ENCODE peak calls at places on chromosome 21, in ten cellular contexts. One of them, this sample, is unnamed.
A peak's percentile ranks its signal among the peaks of the same experiment; 100 is the strongest.

GRCh38 chr21:35254752-35255138 is 205.6 kb upstream of the RUNX1 start:
- DNase-seq in neuronal stem cell: no peak
- DNase-seq in mesenchymal stem cell: no peak
- DNase-seq in left lung: no peak
- DNase-seq in spleen: no peak
- DNase-seq in tibial artery: no peak
- DNase-seq in CD4-positive, CD25-positive, alpha-beta regulatory T cell: no peak
- DNase-seq in right atrium auricular region: no peak
- DNase-seq in mesendoderm: no peak
- DNase-seq in neural progenitor cell: no peak
- DNase-seq in this sample: no peak

GRCh38 chr21:35226960-35227741 is 178.0 kb upstream of the RUNX1 start:
- DNase-seq in neuronal stem cell: no peak
- DNase-seq in mesenchymal stem cell: no peak
- DNase-seq in left lung: no peak
- DNase-seq in spleen: no peak
- DNase-seq in tibial artery: no peak
- DNase-seq in CD4-positive, CD25-positive, alpha-beta regulatory T cell: peak; percentile 76
- DNase-seq in right atrium auricular region: no peak
- DNase-seq in mesendoderm: no peak
- DNase-seq in neural progenitor cell: no peak
- DNase-seq in this sample: no peak

GRCh38 chr21:27024316-27024715 is 57.4 kb upstream of the ADAMTS5 start:
- DNase-seq in neuronal stem cell: no peak
- DNase-seq in mesenchymal stem cell: peak; percentile 14
- DNase-seq in left lung: no peak
- DNase-seq in spleen: no peak
- DNase-seq in tibial artery: no peak
- DNase-seq in CD4-positive, CD25-positive, alpha-beta regulatory T cell: no peak
- DNase-seq in right atrium auricular region: no peak
- DNase-seq in mesendoderm: peak; percentile 56
- DNase-seq in neural progenitor cell: no peak
- DNase-seq in this sample: no peak

GRCh38 chr21:26804895-26805609 is 40.2 kb downstream of the ADAMTS1 start:
- DNase-seq in neuronal stem cell: no peak
- DNase-seq in mesenchymal stem cell: no peak
- DNase-seq in left lung: no peak
- DNase-seq in spleen: no peak
- DNase-seq in tibial artery: no peak
- DNase-seq in CD4-positive, CD25-positive, alpha-beta regulatory T cell: no peak
- DNase-seq in right atrium auricular region: no peak
- DNase-seq in mesendoderm: no peak
- DNase-seq in neural progenitor cell: no peak
- DNase-seq in this sample: no peak

GRCh38 chr21:24840287-24840686 is 767.0 kb downstream of the MRPL39 start:
- DNase-seq in neuronal stem cell: no peak
- DNase-seq in mesenchymal stem cell: no peak
- DNase-seq in left lung: peak; percentile 70
- DNase-seq in spleen: peak; percentile 65
- DNase-seq in tibial artery: no peak
- DNase-seq in CD4-positive, CD25-positive, alpha-beta regulatory T cell: no peak
- DNase-seq in right atrium auricular region: no peak
- DNase-seq in mesendoderm: no peak
- DNase-seq in neural progenitor cell: no peak
- DNase-seq in this sample: peak; percentile 18

GRCh38 chr21:18023099-18023498 is 203.9 kb upstream of the C21orf91 start:
- DNase-seq in neuronal stem cell: no peak
- DNase-seq in mesenchymal stem cell: no peak
- DNase-seq in left lung: no peak
- DNase-seq in spleen: no peak
- DNase-seq in tibial artery: no peak
- DNase-seq in CD4-positive, CD25-positive, alpha-beta regulatory T cell: no peak
- DNase-seq in right atrium auricular region: no peak
- DNase-seq in mesendoderm: peak; percentile 24
- DNase-seq in neural progenitor cell: peak; percentile 47
- DNase-seq in this sample: peak; percentile 16

GRCh38 chr21:30044447-30045064 is 104.8 kb upstream of the GRIK1 start:
- DNase-seq in neuronal stem cell: peak; percentile 14
- DNase-seq in mesenchymal stem cell: peak; percentile 14
- DNase-seq in left lung: no peak
- DNase-seq in spleen: no peak
- DNase-seq in tibial artery: no peak
- DNase-seq in CD4-positive, CD25-positive, alpha-beta regulatory T cell: peak; percentile 6
- DNase-seq in right atrium auricular region: no peak
- DNase-seq in mesendoderm: peak; percentile 18
- DNase-seq in neural progenitor cell: peak; percentile 31
- DNase-seq in this sample: no peak

GRCh38 chr21:38993561-38993960 is 187.8 kb downstream of the ETS2 start:
- DNase-seq in neuronal stem cell: no peak
- DNase-seq in mesenchymal stem cell: peak; percentile 81
- DNase-seq in left lung: no peak
- DNase-seq in spleen: no peak
- DNase-seq in tibial artery: peak; percentile 80
- DNase-seq in CD4-positive, CD25-positive, alpha-beta regulatory T cell: no peak
- DNase-seq in right atrium auricular region: peak; percentile 87
- DNase-seq in mesendoderm: no peak
- DNase-seq in neural progenitor cell: no peak
- DNase-seq in this sample: no peak

GRCh38 chr21:44301961-44302406 is 2.1 kb downstream of the PFKL start:
- DNase-seq in neuronal stem cell: no peak
- DNase-seq in mesenchymal stem cell: no peak
- DNase-seq in left lung: no peak
- DNase-seq in spleen: no peak
- DNase-seq in tibial artery: no peak
- DNase-seq in CD4-positive, CD25-positive, alpha-beta regulatory T cell: no peak
- DNase-seq in right atrium auricular region: no peak
- DNase-seq in mesendoderm: no peak
- DNase-seq in neural progenitor cell: no peak
- DNase-seq in this sample: no peak

GRCh38 chr21:29342394-29342957 is 43.8 kb downstream of the BACH1 start:
- DNase-seq in neuronal stem cell: no peak
- DNase-seq in mesenchymal stem cell: peak; percentile 84
- DNase-seq in left lung: no peak
- DNase-seq in spleen: no peak
- DNase-seq in tibial artery: peak; percentile 77
- DNase-seq in CD4-positive, CD25-positive, alpha-beta regulatory T cell: no peak
- DNase-seq in right atrium auricular region: peak; percentile 80
- DNase-seq in mesendoderm: no peak
- DNase-seq in neural progenitor cell: no peak
- DNase-seq in this sample: no peak

GRCh38 chr21:38958940-38959685 is 153.4 kb downstream of the ETS2 start:
- DNase-seq in neuronal stem cell: no peak
- DNase-seq in mesenchymal stem cell: peak; percentile 96
- DNase-seq in left lung: no peak
- DNase-seq in spleen: no peak
- DNase-seq in tibial artery: peak; percentile 29
- DNase-seq in CD4-positive, CD25-positive, alpha-beta regulatory T cell: no peak
- DNase-seq in right atrium auricular region: peak; percentile 71
- DNase-seq in mesendoderm: no peak
- DNase-seq in neural progenitor cell: no peak
- DNase-seq in this sample: no peak

GRCh38 chr21:44943005-44943685 is 3.3 kb downstream of the SLX9 start:
- DNase-seq in neuronal stem cell: no peak
- DNase-seq in mesenchymal stem cell: no peak
- DNase-seq in left lung: no peak
- DNase-seq in spleen: peak; percentile 57
- DNase-seq in tibial artery: no peak
- DNase-seq in CD4-positive, CD25-positive, alpha-beta regulatory T cell: no peak
- DNase-seq in right atrium auricular region: no peak
- DNase-seq in mesendoderm: no peak
- DNase-seq in neural progenitor cell: no peak
- DNase-seq in this sample: no peak

GRCh38 chr21:26057488-26058170 is 112.9 kb downstream of the APP start:
- DNase-seq in neuronal stem cell: no peak
- DNase-seq in mesenchymal stem cell: no peak
- DNase-seq in left lung: no peak
- DNase-seq in spleen: no peak
- DNase-seq in tibial artery: no peak
- DNase-seq in CD4-positive, CD25-positive, alpha-beta regulatory T cell: no peak
- DNase-seq in right atrium auricular region: no peak
- DNase-seq in mesendoderm: no peak
- DNase-seq in neural progenitor cell: no peak
- DNase-seq in this sample: no peak

GRCh38 chr21:32241434-32241785 is 37.4 kb downstream of the MIS18A start:
- DNase-seq in neuronal stem cell: no peak
- DNase-seq in mesenchymal stem cell: no peak
- DNase-seq in left lung: no peak
- DNase-seq in spleen: no peak
- DNase-seq in tibial artery: no peak
- DNase-seq in CD4-positive, CD25-positive, alpha-beta regulatory T cell: no peak
- DNase-seq in right atrium auricular region: no peak
- DNase-seq in mesendoderm: no peak
- DNase-seq in neural progenitor cell: no peak
- DNase-seq in this sample: no peak

GRCh38 chr21:23936224-23936623 is 1671.1 kb downstream of the MRPL39 start:
- DNase-seq in neuronal stem cell: peak; percentile 6
- DNase-seq in mesenchymal stem cell: no peak
- DNase-seq in left lung: no peak
- DNase-seq in spleen: no peak
- DNase-seq in tibial artery: no peak
- DNase-seq in CD4-positive, CD25-positive, alpha-beta regulatory T cell: no peak
- DNase-seq in right atrium auricular region: no peak
- DNase-seq in mesendoderm: peak; percentile 63
- DNase-seq in neural progenitor cell: peak; percentile 5
- DNase-seq in this sample: peak; percentile 59

GRCh38 chr21:17257784-17258183 is 255.1 kb upstream of the CXADR start:
- DNase-seq in neuronal stem cell: no peak
- DNase-seq in mesenchymal stem cell: no peak
- DNase-seq in left lung: no peak
- DNase-seq in spleen: no peak
- DNase-seq in tibial artery: no peak
- DNase-seq in CD4-positive, CD25-positive, alpha-beta regulatory T cell: no peak
- DNase-seq in right atrium auricular region: no peak
- DNase-seq in mesendoderm: no peak
- DNase-seq in neural progenitor cell: no peak
- DNase-seq in this sample: no peak

GRCh38 chr21:32248616-32249550 is 30.0 kb downstream of the MIS18A start:
- DNase-seq in neuronal stem cell: no peak
- DNase-seq in mesenchymal stem cell: no peak
- DNase-seq in left lung: no peak
- DNase-seq in spleen: no peak
- DNase-seq in tibial artery: no peak
- DNase-seq in CD4-positive, CD25-positive, alpha-beta regulatory T cell: no peak
- DNase-seq in right atrium auricular region: no peak
- DNase-seq in mesendoderm: no peak
- DNase-seq in neural progenitor cell: peak; percentile 62
- DNase-seq in this sample: no peak

GRCh38 chr21:28892550-28893111 is 100.0 kb downstream of the LTN1 start:
- DNase-seq in neuronal stem cell: no peak
- DNase-seq in mesenchymal stem cell: no peak
- DNase-seq in left lung: no peak
- DNase-seq in spleen: no peak
- DNase-seq in tibial artery: no peak
- DNase-seq in CD4-positive, CD25-positive, alpha-beta regulatory T cell: no peak
- DNase-seq in right atrium auricular region: no peak
- DNase-seq in mesendoderm: no peak
- DNase-seq in neural progenitor cell: no peak
- DNase-seq in this sample: no peak

DNA sequence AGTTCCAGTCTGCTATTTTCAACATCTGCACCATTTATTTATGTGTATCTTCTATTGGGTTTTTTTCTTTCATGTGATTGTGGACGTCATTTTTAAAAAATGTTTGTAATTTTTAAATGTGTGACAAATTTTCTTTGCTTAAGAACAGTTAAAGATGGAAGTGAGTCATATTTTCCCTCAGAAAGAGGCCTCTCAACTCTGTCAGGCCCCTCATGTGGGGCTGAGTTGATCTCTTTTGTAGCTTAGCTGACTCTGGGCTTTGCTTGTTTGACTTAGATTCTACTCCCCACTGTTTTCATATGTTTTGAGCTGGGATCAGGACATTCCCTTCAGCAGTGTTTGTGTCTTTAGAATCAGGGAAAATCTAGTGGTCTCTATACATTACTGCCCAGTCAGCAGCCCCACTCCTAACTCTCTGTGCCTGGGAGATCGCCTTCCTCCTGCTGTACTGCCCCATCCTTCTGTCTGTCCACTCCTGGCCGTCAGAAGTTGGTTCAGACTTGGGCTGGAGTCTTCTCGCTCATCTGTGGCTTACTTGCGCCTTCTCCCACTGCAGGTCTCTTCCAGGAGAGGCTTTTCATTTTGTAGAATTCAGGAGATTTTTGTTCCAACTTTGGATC is 137.4 kb downstream of the DYRK1A start:
- DNase-seq in neuronal stem cell: no peak
- DNase-seq in mesenchymal stem cell: peak; percentile 85
- DNase-seq in left lung: no peak
- DNase-seq in spleen: no peak
- DNase-seq in tibial artery: no peak
- DNase-seq in CD4-positive, CD25-positive, alpha-beta regulatory T cell: no peak
- DNase-seq in right atrium auricular region: no peak
- DNase-seq in mesendoderm: peak; percentile 25
- DNase-seq in neural progenitor cell: peak; percentile 8
- DNase-seq in this sample: no peak
- H3K36me3 ChIP-seq in neuronal stem cell: peaks cover 31% of the 10 kb centered on the region
- H3K36me3 ChIP-seq in mesenchymal stem cell: peaks cover 81% of the 10 kb centered on the region
- H3K36me3 ChIP-seq in left lung: peaks cover 50% of the 10 kb centered on the region
- H3K36me3 ChIP-seq in spleen: peaks cover 44% of the 10 kb centered on the region
- H3K36me3 ChIP-seq in tibial artery: peaks cover 66% of the 10 kb centered on the region
- H3K36me3 ChIP-seq in CD4-positive, CD25-positive, alpha-beta regulatory T cell: peaks cover 77% of the 10 kb centered on the region
- H3K36me3 ChIP-seq in right atrium auricular region: peaks cover 47% of the 10 kb centered on the region
- H3K36me3 ChIP-seq in mesendoderm: peaks cover 2% of the 10 kb centered on the region
- H3K36me3 ChIP-seq in neural progenitor cell: peaks cover 42% of the 10 kb centered on the region
- H3K36me3 ChIP-seq in this sample: peaks cover 8% of the 10 kb centered on the region

GRCh38 chr21:33825419-33825818 is 90.2 kb downstream of the ATP5PO start:
- DNase-seq in neuronal stem cell: no peak
- DNase-seq in mesenchymal stem cell: no peak
- DNase-seq in left lung: no peak
- DNase-seq in spleen: no peak
- DNase-seq in tibial artery: no peak
- DNase-seq in CD4-positive, CD25-positive, alpha-beta regulatory T cell: no peak
- DNase-seq in right atrium auricular region: no peak
- DNase-seq in mesendoderm: no peak
- DNase-seq in neural progenitor cell: no peak
- DNase-seq in this sample: no peak
- H3K36me3 ChIP-seq in neuronal stem cell: peaks cover 17% of the 10 kb centered on the region
- H3K36me3 ChIP-seq in mesenchymal stem cell: peaks cover 50% of the 10 kb centered on the region
- H3K36me3 ChIP-seq in left lung: peaks cover 15% of the 10 kb centered on the region
- H3K36me3 ChIP-seq in spleen: no peaks in the 10 kb centered on the region
- H3K36me3 ChIP-seq in tibial artery: peaks cover 7% of the 10 kb centered on the region
- H3K36me3 ChIP-seq in CD4-positive, CD25-positive, alpha-beta regulatory T cell: no peaks in the 10 kb centered on the region
- H3K36me3 ChIP-seq in right atrium auricular region: peaks cover 20% of the 10 kb centered on the region
- H3K36me3 ChIP-seq in mesendoderm: no peaks in the 10 kb centered on the region
- H3K36me3 ChIP-seq in neural progenitor cell: peaks cover 4% of the 10 kb centered on the region
- H3K36me3 ChIP-seq in this sample: peaks cover 2% of the 10 kb centered on the region

GRCh38 chr21:46352913-46353312 is 29.0 kb downstream of the PCNT start:
- DNase-seq in neuronal stem cell: no peak
- DNase-seq in mesenchymal stem cell: no peak
- DNase-seq in left lung: peak; percentile 51
- DNase-seq in spleen: no peak
- DNase-seq in tibial artery: no peak
- DNase-seq in CD4-positive, CD25-positive, alpha-beta regulatory T cell: no peak
- DNase-seq in right atrium auricular region: no peak
- DNase-seq in mesendoderm: no peak
- DNase-seq in neural progenitor cell: no peak
- DNase-seq in this sample: no peak
- H3K36me3 ChIP-seq in neuronal stem cell: peaks cover 77% of the 10 kb centered on the region
- H3K36me3 ChIP-seq in mesenchymal stem cell: peaks cover 97% of the 10 kb centered on the region
- H3K36me3 ChIP-seq in left lung: peaks cover 100% of the 10 kb centered on the region
- H3K36me3 ChIP-seq in spleen: peaks cover 93% of the 10 kb centered on the region
- H3K36me3 ChIP-seq in tibial artery: peaks cover 99% of the 10 kb centered on the region
- H3K36me3 ChIP-seq in CD4-positive, CD25-positive, alpha-beta regulatory T cell: peaks cover 79% of the 10 kb centered on the region
- H3K36me3 ChIP-seq in right atrium auricular region: peaks cover 91% of the 10 kb centered on the region
- H3K36me3 ChIP-seq in mesendoderm: peaks cover 18% of the 10 kb centered on the region
- H3K36me3 ChIP-seq in neural progenitor cell: no peaks in the 10 kb centered on the region
- H3K36me3 ChIP-seq in this sample: peaks cover 21% of the 10 kb centered on the region

GRCh38 chr21:33267250-33267649 is 1.1 kb downstream of the IL10RB start:
- DNase-seq in neuronal stem cell: no peak
- DNase-seq in mesenchymal stem cell: no peak
- DNase-seq in left lung: no peak
- DNase-seq in spleen: no peak
- DNase-seq in tibial artery: no peak
- DNase-seq in CD4-positive, CD25-positive, alpha-beta regulatory T cell: peak; percentile 20
- DNase-seq in right atrium auricular region: no peak
- DNase-seq in mesendoderm: no peak
- DNase-seq in neural progenitor cell: no peak
- DNase-seq in this sample: no peak
- H3K36me3 ChIP-seq in neuronal stem cell: peaks cover 4% of the 10 kb centered on the region
- H3K36me3 ChIP-seq in mesenchymal stem cell: peaks cover 40% of the 10 kb centered on the region
- H3K36me3 ChIP-seq in left lung: peaks cover 58% of the 10 kb centered on the region
- H3K36me3 ChIP-seq in spleen: peaks cover 22% of the 10 kb centered on the region
- H3K36me3 ChIP-seq in tibial artery: peaks cover 24% of the 10 kb centered on the region
- H3K36me3 ChIP-seq in CD4-positive, CD25-positive, alpha-beta regulatory T cell: peaks cover 32% of the 10 kb centered on the region
- H3K36me3 ChIP-seq in right atrium auricular region: peaks cover 10% of the 10 kb centered on the region
- H3K36me3 ChIP-seq in mesendoderm: peaks cover 2% of the 10 kb centered on the region
- H3K36me3 ChIP-seq in neural progenitor cell: no peaks in the 10 kb centered on the region
- H3K36me3 ChIP-seq in this sample: no peaks in the 10 kb centered on the region

This sample was measured in H7.